ENCODE peak calls at places on chromosomes 16 and 17, in nine cellular contexts. G, R, J, W, U, A, K, M and L are unnamed samples.

GRCh38 chr16:839643-840408 is 39.3 kb upstream of the GNG13 start:
- DNase-seq in G (no peak), R (no peak), J (no peak), W (no peak), U (peak), A (no peak), K (no peak), M (no peak), L (no peak)

GRCh38 chr17:75959046-75959838 is 18.4 kb upstream of the FBF1 start:
- DNase-seq in G (no peak), R (no peak), J (no peak), W (no peak), U (no peak), A (no peak), K (no peak), M (no peak), L (no peak)

GRCh38 chr16:50607051-50607431 is 58.8 kb downstream of the NKD1 start:
- DNase-seq in G (no peak), R (no peak), J (no peak), W (no peak), U (no peak), A (no peak), K (no peak), M (no peak), L (no peak)

GRCh38 chr17:83098241-83099085 is 19.1 kb downstream of the METRNL start:
- DNase-seq in G (no peak), R (no peak), J (no peak), W (no peak), U (no peak), A (no peak), K (no peak), M (no peak), L (no peak)

GRCh38 chr17:21119247-21119944 is 7.4 kb upstream of the DHRS7B start:
- DNase-seq in G (peak), R (peak), J (peak), W (peak), U (peak), A (peak), K (peak), M (peak), L (peak)

GRCh38 chr16:85969159-85969558 is 70.2 kb downstream of the IRF8 start:
- DNase-seq in G (peak), R (peak), J (peak), W (peak), U (no peak), A (no peak), K (no peak), M (no peak), L (no peak)

GRCh38 chr17:79859676-79860615 is 20.7 kb upstream of the CBX4 start:
- DNase-seq in G (no peak), R (no peak), J (no peak), W (no peak), U (no peak), A (no peak), K (peak), M (no peak), L (no peak)

GRCh38 chr16:86772671-86773338 is 194.5 kb downstream of the FOXL1 start:
- DNase-seq in G (peak), R (peak), J (peak), W (peak), U (no peak), A (no peak), K (no peak), M (no peak), L (peak)

GRCh38 chr16:19114359-19115147 is 789 bp downstream of the ITPRIPL2 start:
- DNase-seq in G (peak), R (peak), J (peak), W (no peak), U (no peak), A (peak), K (peak), M (no peak), L (peak)

GRCh38 chr17:80545499-80545826 is 825 bp downstream of the RPTOR start:
- DNase-seq in G (peak), R (no peak), J (peak), W (no peak), U (no peak), A (no peak), K (no peak), M (no peak), L (peak)

GRCh38 chr16:53129281-53130192 is 74.7 kb downstream of the CHD9 start:
- DNase-seq in G (peak), R (peak), J (peak), W (no peak), U (no peak), A (peak), K (no peak), M (no peak), L (no peak)

GRCh38 chr17:65227637-65228036 is 90.5 kb downstream of the RGS9 start:
- DNase-seq in G (no peak), R (no peak), J (no peak), W (no peak), U (no peak), A (no peak), K (no peak), M (no peak), L (no peak)

GRCh38 chr16:48498761-48499600 is 111.0 kb downstream of the N4BP1 start:
- DNase-seq in G (peak), R (peak), J (no peak), W (no peak), U (no peak), A (peak), K (peak), M (no peak), L (peak)

GRCh38 chr16:53053967-53054669 is 673 bp upstream of the CHD9 start:
- DNase-seq in G (peak), R (no peak), J (peak), W (no peak), U (no peak), A (peak), K (no peak), M (no peak), L (peak)

GRCh38 chr16:57988929-57989328 is 11.5 kb downstream of the ZNF319 start:
- DNase-seq in G (no peak), R (no peak), J (no peak), W (no peak), U (no peak), A (no peak), K (peak), M (no peak), L (peak)

GRCh38 chr17:47806913-47807255 is 14.7 kb downstream of the OSBPL7 start:
- DNase-seq in G (no peak), R (no peak), J (no peak), W (no peak), U (no peak), A (no peak), K (no peak), M (no peak), L (no peak)

GRCh38 chr16:79997257-79997656 is 396.7 kb upstream of the MAF start:
- DNase-seq in G (no peak), R (peak), J (peak), W (peak), U (no peak), A (peak), K (no peak), M (no peak), L (no peak)

GRCh38 chr17:34107019-34107418 is 148.1 kb upstream of the CCL2 start:
- DNase-seq in G (no peak), R (no peak), J (no peak), W (no peak), U (no peak), A (no peak), K (no peak), M (no peak), L (no peak)

GRCh38 chr16:76370344-76370743 is 93.1 kb downstream of the CNTNAP4 start:
- DNase-seq in G (no peak), R (no peak), J (no peak), W (no peak), U (no peak), A (no peak), K (no peak), M (no peak), L (no peak)

GRCh38 chr17:76538281-76538931 is 897 bp upstream of the CYGB start:
- DNase-seq in G (no peak), R (no peak), J (no peak), W (no peak), U (no peak), A (no peak), K (no peak), M (no peak), L (no peak)

GRCh38 chr16:11038777-11039176 is 94.4 kb downstream of the CLEC16A start:
- DNase-seq in G (no peak), R (no peak), J (no peak), W (no peak), U (no peak), A (peak), K (no peak), M (no peak), L (no peak)

GRCh38 chr17:38466346-38467315 is 38.4 kb downstream of the ARHGAP23 start:
- DNase-seq in G (no peak), R (no peak), J (no peak), W (no peak), U (no peak), A (no peak), K (no peak), M (no peak), L (no peak)

GRCh38 chr16:30350134-30350871 is 4.8 kb downstream of the CD2BP2 start:
- DNase-seq in G (no peak), R (no peak), J (no peak), W (no peak), U (no peak), A (no peak), K (no peak), M (no peak), L (no peak)

GRCh38 chr16:66376577-66377326 is 10.3 kb downstream of the CDH5 start:
- DNase-seq in G (no peak), R (no peak), J (no peak), W (no peak), U (no peak), A (no peak), K (no peak), M (no peak), L (no peak)

GRCh38 chr16:8905168-8905762 is 23.1 kb downstream of the LITAFD start:
- DNase-seq in G (peak), R (peak), J (peak), W (peak), U (peak), A (no peak), K (no peak), M (no peak), L (no peak)

GRCh38 chr16:1333149-1333812 is at the start of gene BAIAP3:
- DNase-seq in G (peak), R (no peak), J (peak), W (peak), U (no peak), A (peak), K (peak), M (peak), L (no peak)

GRCh38 chr17:12940699-12941098 is 77.1 kb downstream of the ELAC2 start:
- DNase-seq in G (no peak), R (no peak), J (no peak), W (no peak), U (no peak), A (no peak), K (no peak), M (no peak), L (no peak)

GRCh38 chr16:66741131-66741900 is 10.1 kb downstream of the DYNC1LI2 start:
- DNase-seq in G (peak), R (peak), J (peak), W (no peak), U (peak), A (peak), K (peak), M (no peak), L (peak)